ENCODE peak calls at places on chromosomes 3 and 15, in nine cellular contexts. One of them, this sample, is unnamed.

GRCh38 chr15:67515090-67515489 is 5.8 kb upstream of the C15orf61 start:
- DNase-seq in cardiac fibroblast: no peak
- DNase-seq in neural crest cell: no peak
- DNase-seq in sigmoid colon: no peak
- DNase-seq in colonic mucosa: no peak
- DNase-seq in GM20000: no peak
- DNase-seq in B cell: no peak
- DNase-seq in lung: no peak
- DNase-seq in thoracic aorta: no peak
- DNase-seq in this sample: no peak

GRCh38 chr3:51547274-51547673 is 8.8 kb downstream of the RAD54L2 start:
- DNase-seq in cardiac fibroblast: no peak
- DNase-seq in neural crest cell: no peak
- DNase-seq in sigmoid colon: no peak
- DNase-seq in colonic mucosa: no peak
- DNase-seq in GM20000: no peak
- DNase-seq in B cell: no peak
- DNase-seq in lung: no peak
- DNase-seq in thoracic aorta: no peak
- DNase-seq in this sample: no peak

GRCh38 chr3:111723293-111723963 is 128.3 kb upstream of the ZBED2 start:
- DNase-seq in cardiac fibroblast: peak
- DNase-seq in neural crest cell: no peak
- DNase-seq in sigmoid colon: no peak
- DNase-seq in colonic mucosa: no peak
- DNase-seq in GM20000: no peak
- DNase-seq in B cell: no peak
- DNase-seq in lung: no peak
- DNase-seq in thoracic aorta: no peak
- DNase-seq in this sample: no peak

GRCh38 chr15:60362318-60363023 is 35.3 kb downstream of the ANXA2 start:
- DNase-seq in cardiac fibroblast: peak
- DNase-seq in neural crest cell: no peak
- DNase-seq in sigmoid colon: no peak
- DNase-seq in colonic mucosa: no peak
- DNase-seq in GM20000: no peak
- DNase-seq in B cell: no peak
- DNase-seq in lung: no peak
- DNase-seq in thoracic aorta: no peak
- DNase-seq in this sample: no peak

GRCh38 chr3:134364061-134364935 is 9.9 kb downstream of the AMOTL2 start:
- DNase-seq in cardiac fibroblast: peak
- DNase-seq in neural crest cell: peak
- DNase-seq in sigmoid colon: peak
- DNase-seq in colonic mucosa: peak
- DNase-seq in GM20000: peak
- DNase-seq in B cell: no peak
- DNase-seq in lung: peak
- DNase-seq in thoracic aorta: peak
- DNase-seq in this sample: no peak

GRCh38 chr3:121660356-121661171 is at the start of gene HCLS1:
- DNase-seq in cardiac fibroblast: peak
- DNase-seq in neural crest cell: no peak
- DNase-seq in sigmoid colon: peak
- DNase-seq in colonic mucosa: peak
- DNase-seq in GM20000: peak
- DNase-seq in B cell: peak
- DNase-seq in lung: peak
- DNase-seq in thoracic aorta: no peak
- DNase-seq in this sample: peak

GRCh38 chr15:89052474-89052873 is 35.8 kb upstream of the ABHD2 start:
- DNase-seq in cardiac fibroblast: peak
- DNase-seq in neural crest cell: no peak
- DNase-seq in sigmoid colon: no peak
- DNase-seq in colonic mucosa: no peak
- DNase-seq in GM20000: no peak
- DNase-seq in B cell: no peak
- DNase-seq in lung: no peak
- DNase-seq in thoracic aorta: no peak
- DNase-seq in this sample: no peak

GRCh38 chr3:191087391-191087790 is 111.7 kb upstream of the OSTN start:
- DNase-seq in cardiac fibroblast: no peak
- DNase-seq in neural crest cell: no peak
- DNase-seq in sigmoid colon: no peak
- DNase-seq in colonic mucosa: no peak
- DNase-seq in GM20000: no peak
- DNase-seq in B cell: no peak
- DNase-seq in lung: no peak
- DNase-seq in thoracic aorta: no peak
- DNase-seq in this sample: no peak

GRCh38 chr3:113241292-113242033 is 30.1 kb downstream of the BOC start:
- DNase-seq in cardiac fibroblast: no peak
- DNase-seq in neural crest cell: peak
- DNase-seq in sigmoid colon: no peak
- DNase-seq in colonic mucosa: no peak
- DNase-seq in GM20000: no peak
- DNase-seq in B cell: no peak
- DNase-seq in lung: no peak
- DNase-seq in thoracic aorta: no peak
- DNase-seq in this sample: no peak

GRCh38 chr3:28308196-28308595 is 40.3 kb upstream of the ZCWPW2 start:
- DNase-seq in cardiac fibroblast: peak
- DNase-seq in neural crest cell: no peak
- DNase-seq in sigmoid colon: no peak
- DNase-seq in colonic mucosa: no peak
- DNase-seq in GM20000: no peak
- DNase-seq in B cell: no peak
- DNase-seq in lung: no peak
- DNase-seq in thoracic aorta: no peak
- DNase-seq in this sample: no peak

GRCh38 chr15:67241132-67241855 is 13.2 kb downstream of the AAGAB start:
- DNase-seq in cardiac fibroblast: no peak
- DNase-seq in neural crest cell: no peak
- DNase-seq in sigmoid colon: no peak
- DNase-seq in colonic mucosa: no peak
- DNase-seq in GM20000: peak
- DNase-seq in B cell: no peak
- DNase-seq in lung: no peak
- DNase-seq in thoracic aorta: no peak
- DNase-seq in this sample: no peak

GRCh38 chr15:41842229-41842628 is 3.6 kb downstream of the PLA2G4B start:
- DNase-seq in cardiac fibroblast: no peak
- DNase-seq in neural crest cell: no peak
- DNase-seq in sigmoid colon: no peak
- DNase-seq in colonic mucosa: peak
- DNase-seq in GM20000: no peak
- DNase-seq in B cell: no peak
- DNase-seq in lung: no peak
- DNase-seq in thoracic aorta: no peak
- DNase-seq in this sample: no peak

GRCh38 chr3:27976933-27977332 is 254.8 kb upstream of the EOMES start:
- DNase-seq in cardiac fibroblast: peak
- DNase-seq in neural crest cell: no peak
- DNase-seq in sigmoid colon: no peak
- DNase-seq in colonic mucosa: no peak
- DNase-seq in GM20000: no peak
- DNase-seq in B cell: no peak
- DNase-seq in lung: no peak
- DNase-seq in thoracic aorta: no peak
- DNase-seq in this sample: peak

GRCh38 chr3:72836923-72837322 is 11.3 kb downstream of the SHQ1 start:
- DNase-seq in cardiac fibroblast: peak
- DNase-seq in neural crest cell: no peak
- DNase-seq in sigmoid colon: peak
- DNase-seq in colonic mucosa: no peak
- DNase-seq in GM20000: no peak
- DNase-seq in B cell: no peak
- DNase-seq in lung: no peak
- DNase-seq in thoracic aorta: peak
- DNase-seq in this sample: no peak

GRCh38 chr3:14019459-14019858 is 105.2 kb downstream of the CHCHD4 start:
- DNase-seq in cardiac fibroblast: no peak
- DNase-seq in neural crest cell: no peak
- DNase-seq in sigmoid colon: no peak
- DNase-seq in colonic mucosa: no peak
- DNase-seq in GM20000: no peak
- DNase-seq in B cell: no peak
- DNase-seq in lung: no peak
- DNase-seq in thoracic aorta: no peak
- DNase-seq in this sample: no peak

GRCh38 chr3:31832576-31832975 is 148.5 kb downstream of the OSBPL10 start:
- DNase-seq in cardiac fibroblast: no peak
- DNase-seq in neural crest cell: no peak
- DNase-seq in sigmoid colon: no peak
- DNase-seq in colonic mucosa: no peak
- DNase-seq in GM20000: no peak
- DNase-seq in B cell: no peak
- DNase-seq in lung: no peak
- DNase-seq in thoracic aorta: no peak
- DNase-seq in this sample: no peak

GRCh38 chr3:176376531-176376930 is 820.8 kb downstream of the TBL1XR1 start:
- DNase-seq in cardiac fibroblast: no peak
- DNase-seq in neural crest cell: no peak
- DNase-seq in sigmoid colon: no peak
- DNase-seq in colonic mucosa: no peak
- DNase-seq in GM20000: no peak
- DNase-seq in B cell: no peak
- DNase-seq in lung: no peak
- DNase-seq in thoracic aorta: no peak
- DNase-seq in this sample: no peak

GRCh38 chr3:8539419-8539818 is 37.8 kb downstream of the LMCD1 start:
- DNase-seq in cardiac fibroblast: no peak
- DNase-seq in neural crest cell: no peak
- DNase-seq in sigmoid colon: no peak
- DNase-seq in colonic mucosa: no peak
- DNase-seq in GM20000: no peak
- DNase-seq in B cell: no peak
- DNase-seq in lung: no peak
- DNase-seq in thoracic aorta: no peak
- DNase-seq in this sample: no peak

GRCh38 chr3:196397941-196398340 is 34.3 kb downstream of the UBXN7 start:
- DNase-seq in cardiac fibroblast: no peak
- DNase-seq in neural crest cell: no peak
- DNase-seq in sigmoid colon: no peak
- DNase-seq in colonic mucosa: no peak
- DNase-seq in GM20000: no peak
- DNase-seq in B cell: no peak
- DNase-seq in lung: no peak
- DNase-seq in thoracic aorta: no peak
- DNase-seq in this sample: no peak

GRCh38 chr3:41974223-41974622 is 12.3 kb upstream of the ULK4 start:
- DNase-seq in cardiac fibroblast: no peak
- DNase-seq in neural crest cell: no peak
- DNase-seq in sigmoid colon: no peak
- DNase-seq in colonic mucosa: no peak
- DNase-seq in GM20000: no peak
- DNase-seq in B cell: no peak
- DNase-seq in lung: no peak
- DNase-seq in thoracic aorta: no peak
- DNase-seq in this sample: no peak

GRCh38 chr3:41975421-41976103 is 13.7 kb upstream of the ULK4 start:
- DNase-seq in cardiac fibroblast: peak
- DNase-seq in neural crest cell: no peak
- DNase-seq in sigmoid colon: no peak
- DNase-seq in colonic mucosa: no peak
- DNase-seq in GM20000: no peak
- DNase-seq in B cell: no peak
- DNase-seq in lung: no peak
- DNase-seq in thoracic aorta: no peak
- DNase-seq in this sample: no peak

GRCh38 chr3:41972802-41973201 is 10.9 kb upstream of the ULK4 start:
- DNase-seq in cardiac fibroblast: no peak
- DNase-seq in neural crest cell: no peak
- DNase-seq in sigmoid colon: no peak
- DNase-seq in colonic mucosa: no peak
- DNase-seq in GM20000: no peak
- DNase-seq in B cell: no peak
- DNase-seq in lung: no peak
- DNase-seq in thoracic aorta: no peak
- DNase-seq in this sample: no peak
- TF ChIP-seq CTCF in cardiac fibroblast: no peak
- TF ChIP-seq CTCF in neural crest cell: no peak
- TF ChIP-seq CTCF in sigmoid colon: no peak
- TF ChIP-seq CTCF in colonic mucosa: no peak
- TF ChIP-seq CTCF in GM20000: no peak
- TF ChIP-seq CTCF in B cell: no peak
- TF ChIP-seq CTCF in lung: no peak
- TF ChIP-seq CTCF in thoracic aorta: no peak
- TF ChIP-seq CTCF in this sample: no peak

GRCh38 chr15:57751177-57751800 is 44.8 kb downstream of the POLR2M start:
- DNase-seq in cardiac fibroblast: peak
- DNase-seq in neural crest cell: no peak
- DNase-seq in sigmoid colon: no peak
- DNase-seq in colonic mucosa: no peak
- DNase-seq in GM20000: peak
- DNase-seq in B cell: no peak
- DNase-seq in lung: no peak
- DNase-seq in thoracic aorta: no peak
- DNase-seq in this sample: no peak
- TF ChIP-seq CTCF in cardiac fibroblast: peak
- TF ChIP-seq CTCF in neural crest cell: peak
- TF ChIP-seq CTCF in sigmoid colon: peak
- TF ChIP-seq CTCF in colonic mucosa: no peak
- TF ChIP-seq CTCF in GM20000: no peak
- TF ChIP-seq CTCF in B cell: no peak
- TF ChIP-seq CTCF in lung: peak
- TF ChIP-seq CTCF in thoracic aorta: peak
- TF ChIP-seq CTCF in this sample: no peak

DNA sequence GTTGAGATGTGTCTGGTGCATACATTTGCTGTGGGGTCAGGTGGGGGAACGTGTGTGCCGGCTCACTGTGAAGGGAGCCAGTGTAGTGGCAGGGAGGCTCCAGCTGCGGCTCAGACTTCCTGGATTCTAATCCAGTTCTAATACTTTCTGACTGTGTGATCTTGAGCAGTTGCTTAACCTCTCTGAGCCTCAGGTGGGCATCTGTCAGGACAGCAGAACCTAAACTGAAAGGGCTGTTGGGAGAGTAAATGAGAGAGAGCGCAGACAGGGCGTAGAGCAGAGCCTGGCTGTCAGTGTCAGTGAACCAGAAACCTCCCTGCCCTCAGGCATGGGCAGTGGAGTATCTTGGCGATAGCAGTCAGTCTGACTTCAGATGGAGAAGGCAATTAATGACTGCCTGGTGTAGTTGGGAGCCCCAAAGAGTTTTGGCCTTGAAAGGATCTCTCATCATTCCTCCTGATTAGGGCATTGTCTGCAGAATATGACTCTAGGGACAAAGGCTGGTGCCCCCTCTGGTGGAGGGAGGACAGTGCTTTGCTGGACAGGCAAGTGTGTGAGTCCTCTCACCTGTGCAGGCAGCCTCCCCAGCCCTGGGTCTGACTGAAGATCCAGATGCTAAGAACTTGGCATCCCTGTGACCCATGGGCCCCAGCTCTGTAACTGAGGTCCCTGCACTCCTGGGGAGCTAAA is 9.6 kb downstream of the KBTBD13 start:
- DNase-seq in cardiac fibroblast: peak
- DNase-seq in neural crest cell: no peak
- DNase-seq in sigmoid colon: peak
- DNase-seq in colonic mucosa: peak
- DNase-seq in GM20000: no peak
- DNase-seq in B cell: no peak
- DNase-seq in lung: no peak
- DNase-seq in thoracic aorta: no peak
- DNase-seq in this sample: no peak
- TF ChIP-seq CTCF in cardiac fibroblast: peak
- TF ChIP-seq CTCF in neural crest cell: peak
- TF ChIP-seq CTCF in sigmoid colon: no peak
- TF ChIP-seq CTCF in colonic mucosa: no peak
- TF ChIP-seq CTCF in GM20000: peak
- TF ChIP-seq CTCF in B cell: no peak
- TF ChIP-seq CTCF in lung: no peak
- TF ChIP-seq CTCF in thoracic aorta: peak
- TF ChIP-seq CTCF in this sample: peak

GRCh38 chr3:67458406-67458805 is 196.0 kb downstream of the SUCLG2 start:
- DNase-seq in cardiac fibroblast: no peak
- DNase-seq in neural crest cell: no peak
- DNase-seq in sigmoid colon: no peak
- DNase-seq in colonic mucosa: no peak
- DNase-seq in GM20000: no peak
- DNase-seq in B cell: no peak
- DNase-seq in lung: no peak
- DNase-seq in thoracic aorta: no peak
- DNase-seq in this sample: no peak
- TF ChIP-seq CTCF in cardiac fibroblast: peak
- TF ChIP-seq CTCF in neural crest cell: no peak
- TF ChIP-seq CTCF in sigmoid colon: no peak
- TF ChIP-seq CTCF in colonic mucosa: no peak
- TF ChIP-seq CTCF in GM20000: no peak
- TF ChIP-seq CTCF in B cell: no peak
- TF ChIP-seq CTCF in lung: no peak
- TF ChIP-seq CTCF in thoracic aorta: no peak
- TF ChIP-seq CTCF in this sample: no peak

This sample was measured in CD14-positive monocyte.